ENCODE peak calls at places on chromosomes 3 and 15, in six cellular contexts. E is MCF 10A, Q is nephron progenitor cell, N is mucosa of descending colon, S is cardiac fibroblast, R is colonic mucosa. C is an unnamed sample.

GRCh38 chr15:100940785-100941379 is 21.7 kb downstream of the LRRK1 start:
- DNase-seq in E (no peak), N (no peak), S (no peak), R (no peak), Q (no peak), C (no peak)

GRCh38 chr3:21645121-21645897 is 105.7 kb downstream of the ZNF385D start:
- DNase-seq in E (peak; percentile 32), N (no peak), R (no peak), S (peak; percentile 60), Q (no peak), C (no peak)

GRCh38 chr15:101610628-101611000 is 41.6 kb downstream of the TM2D3 start:
- DNase-seq in R (no peak), E (no peak), Q (no peak), S (no peak), N (no peak), C (no peak)

GRCh38 chr3:130829575-130829947 is 64.3 kb upstream of the ATP2C1 start:
- DNase-seq in S (no peak), Q (no peak), N (no peak), E (no peak), R (no peak), C (no peak)

GRCh38 chr15:39204031-39204430 is 376.8 kb upstream of the THBS1 start:
- DNase-seq in R (no peak), Q (no peak), S (peak; percentile 74), N (no peak), E (no peak), C (no peak)

GRCh38 chr3:156554515-156554841 is 439 bp downstream of the SSR3 start:
- DNase-seq in N (no peak), R (no peak), S (no peak), E (no peak), Q (no peak), C (no peak)

GRCh38 chr15:74134387-74135027 is 4.1 kb downstream of the ISLR2 start:
- DNase-seq in R (peak; percentile 54), Q (peak; percentile 73), N (no peak), S (peak; percentile 31), E (no peak), C (no peak)

GRCh38 chr3:158651192-158651591 is 6.9 kb downstream of the GFM1 start:
- DNase-seq in E (no peak), N (no peak), R (no peak), S (no peak), Q (no peak), C (no peak)

GRCh38 chr3:14549256-14549931 is 9.3 kb upstream of the GRIP2 start:
- DNase-seq in E (peak; percentile 30), R (no peak), Q (no peak), S (peak; percentile 24), N (peak; percentile 12), C (no peak)

GRCh38 chr15:45231864-45232562 is 20.0 kb upstream of the SLC28A2 start:
- DNase-seq in E (no peak), S (no peak), N (no peak), R (no peak), Q (no peak), C (no peak)

GRCh38 chr3:13018039-13018431 is 55.2 kb downstream of the IQSEC1 start:
- DNase-seq in Q (no peak), R (no peak), N (no peak), E (peak; percentile 48), S (no peak), C (no peak)

GRCh38 chr3:127690823-127691452 is 18.2 kb downstream of the ABTB1 start:
- DNase-seq in E (peak; percentile 69), S (peak; percentile 75), Q (peak; percentile 41), N (peak; percentile 47), R (no peak), C (no peak)

GRCh38 chr3:149215474-149215873 is 6.2 kb downstream of the CP start:
- DNase-seq in S (no peak), R (no peak), Q (no peak), N (no peak), E (no peak), C (no peak)

GRCh38 chr15:64919721-64920120 is 8.0 kb downstream of the ANKDD1A start:
- DNase-seq in Q (no peak), N (no peak), R (no peak), S (no peak), E (no peak), C (no peak)

GRCh38 chr3:50100956-50101845 is 12.5 kb downstream of the RBM5 start:
- DNase-seq in R (no peak), E (no peak), Q (no peak), S (peak; percentile 55), N (no peak), C (no peak)

GRCh38 chr3:126746395-126747177 is 42.5 kb downstream of the CHCHD6 start:
- DNase-seq in Q (no peak), S (peak; percentile 76), R (no peak), E (peak; percentile 45), N (no peak), C (peak; percentile 82)

GRCh38 chr3:9041626-9042025 is 78.4 kb upstream of the RAD18 start:
- DNase-seq in R (no peak), S (no peak), Q (no peak), N (no peak), E (no peak), C (no peak)

GRCh38 chr3:170734043-170734736 is 135.8 kb downstream of the RPL22L1 start:
- DNase-seq in R (no peak), S (no peak), N (no peak), E (no peak), Q (no peak), C (no peak)

GRCh38 chr15:58987036-58987435 is 427 bp upstream of the RNF111 start:
- DNase-seq in N (no peak), E (peak; percentile 0), Q (no peak), S (no peak), R (no peak), C (no peak)

GRCh38 chr3:105823149-105823866 is 45.5 kb downstream of the CBLB start:
- DNase-seq in Q (no peak), R (no peak), N (no peak), E (peak; percentile 82), S (peak; percentile 95), C (no peak)

GRCh38 chr3:126194713-126195305 is 14.4 kb upstream of the ALDH1L1 start:
- DNase-seq in N (no peak), Q (no peak), R (no peak), E (peak; percentile 49), S (peak; percentile 26), C (no peak)

GRCh38 chr3:154791611-154792010 is 288.5 kb upstream of the MME start:
- DNase-seq in S (no peak), R (no peak), E (no peak), N (no peak), Q (no peak), C (no peak)

GRCh38 chr3:167776144-167776685 is 40.7 kb downstream of the SERPINI1 start:
- DNase-seq in N (no peak), Q (no peak), R (no peak), S (no peak), E (no peak), C (no peak)

GRCh38 chr3:44734646-44735168 is 5.3 kb downstream of the ZNF501 start:
- DNase-seq in N (no peak), S (peak; percentile 13), Q (no peak), E (no peak), R (no peak), C (no peak)

GRCh38 chr3:153313307-153313945 is 151.4 kb downstream of the RAP2B start:
- DNase-seq in Q (no peak), E (peak; percentile 18), R (no peak), N (no peak), S (no peak), C (no peak)

GRCh38 chr3:49415931-49416601 is 3.8 kb downstream of the TCTA start:
- DNase-seq in Q (no peak), S (no peak), R (no peak), N (peak; percentile 62), E (no peak), C (no peak)

DNA sequence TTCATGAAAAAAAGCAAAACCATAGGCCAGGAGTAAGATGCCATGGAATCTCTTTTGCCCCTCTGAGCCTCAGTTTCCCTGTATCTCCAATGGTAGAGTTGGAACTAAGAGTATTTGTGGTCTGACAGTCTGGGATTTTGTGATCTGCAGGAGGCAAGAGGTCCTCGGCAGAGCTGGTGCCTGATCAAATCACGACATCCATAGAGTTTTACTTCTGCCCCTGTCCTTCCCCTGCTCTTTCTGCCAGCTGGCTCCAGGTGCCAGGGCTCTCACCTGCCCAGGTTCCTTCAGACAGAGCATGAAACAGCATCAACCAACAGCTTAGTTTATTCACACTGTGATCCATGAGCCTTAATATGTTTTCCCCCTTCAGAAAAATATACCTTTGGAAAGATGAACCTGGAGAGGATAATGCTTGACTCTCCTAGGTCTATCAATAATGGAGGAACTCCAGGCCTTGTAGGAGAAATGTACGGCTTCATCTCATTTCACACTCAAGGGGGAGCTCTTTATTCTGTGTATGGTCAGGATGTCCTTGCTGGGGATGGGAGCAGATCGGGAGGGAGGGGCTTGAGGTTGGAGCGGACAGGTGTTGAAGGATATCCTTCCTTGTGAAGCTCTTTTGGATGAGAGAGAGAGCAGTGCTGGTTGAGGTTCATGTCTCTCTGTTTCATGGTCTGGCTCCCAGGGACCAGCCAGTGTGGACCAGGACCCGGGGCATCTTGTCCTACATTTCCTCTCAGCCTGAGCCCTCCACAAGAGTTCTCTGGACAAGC is 309.9 kb downstream of the RPLP1 start:
- DNase-seq in S (peak; percentile 13), R (no peak), N (no peak), E (peak; percentile 24), Q (no peak), C (no peak)
- TF ChIP-seq CTCF in S (no peak), R (no peak), N (no peak), E (no peak), Q (no peak), C (peak; percentile 14)

GRCh38 chr3:134126153-134126552 is 96.4 kb upstream of the SLCO2A1 start:
- DNase-seq in Q (no peak), R (no peak), S (peak; percentile 15), E (no peak), N (no peak), C (no peak)
- TF ChIP-seq CTCF in Q (no peak), R (no peak), S (peak; percentile 42), E (peak; percentile 8), N (no peak), C (peak; percentile 12)

DNA sequence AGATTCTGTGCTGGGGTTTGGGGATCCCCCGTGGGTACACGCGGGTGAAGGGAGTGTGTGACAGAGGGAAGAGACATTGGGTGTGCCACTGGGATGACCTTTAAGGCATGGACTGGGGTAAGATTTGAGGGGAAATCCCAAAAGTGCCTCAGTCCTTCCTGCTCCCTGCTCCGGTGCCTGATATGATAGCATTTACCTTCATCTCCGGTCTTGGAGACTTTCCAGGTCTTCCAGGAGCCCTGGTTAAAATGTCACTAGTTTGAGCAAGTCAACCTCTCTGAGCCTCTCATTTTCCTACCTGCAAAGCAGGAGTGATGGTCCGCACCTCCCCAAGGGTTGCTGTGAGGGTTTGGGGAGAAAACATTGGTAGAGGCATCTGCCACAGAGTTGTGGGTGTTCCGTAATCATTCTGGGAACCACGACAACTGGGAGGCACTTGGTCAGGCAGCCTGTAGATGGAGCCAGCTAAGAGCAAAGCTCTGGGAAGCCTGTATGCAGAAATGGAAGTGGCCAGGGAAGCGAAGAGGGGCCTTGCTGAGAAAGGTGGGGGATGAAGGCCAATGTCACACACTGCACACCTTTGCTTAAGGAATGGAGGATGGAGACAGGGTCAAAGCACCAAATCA is 33.9 kb upstream of the KIF23 start:
- DNase-seq in S (peak; percentile 33), R (peak; percentile 41), Q (no peak), N (no peak), E (peak; percentile 30), C (no peak)
- TF ChIP-seq CTCF in S (peak; percentile 24), R (no peak), Q (no peak), N (no peak), E (no peak), C (peak; percentile 28)

DNA sequence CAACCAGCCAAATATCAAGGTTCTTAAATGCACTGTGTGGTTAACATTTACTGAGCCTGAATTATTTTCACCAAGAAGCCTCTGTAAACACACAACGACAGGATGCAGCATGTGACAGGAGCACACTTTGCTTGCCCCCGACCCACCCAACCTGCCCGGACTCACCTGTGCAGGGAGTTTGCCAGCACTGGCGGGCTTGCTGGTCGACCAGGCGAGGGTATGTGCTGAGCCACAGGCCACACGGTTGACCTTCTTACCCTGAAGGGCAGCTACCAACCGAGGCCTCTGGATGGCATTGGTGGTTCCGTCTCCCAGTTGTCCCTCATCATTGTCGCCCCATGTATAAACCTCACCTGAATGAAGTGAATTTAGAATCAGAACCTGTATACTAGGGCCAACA is 25.7 kb upstream of the OCA2 start:
- DNase-seq in N (no peak), S (no peak), Q (no peak), R (no peak), E (no peak), C (no peak)
- TF ChIP-seq CTCF in N (no peak), S (no peak), Q (no peak), R (no peak), E (no peak), C (no peak)